ENCODE peak calls at places on chromosomes 1 and 21, in five cellular contexts. One of them, this sample, is unnamed.

GRCh38 chr1:234533975-234534876 is 55.2 kb upstream of the TARBP1 start:
- DNase-seq in tibial artery: peak; percentile 99
- DNase-seq in adrenal gland: peak; percentile 96
- DNase-seq in colonic mucosa: peak; percentile 79
- DNase-seq in lower lobe of right lung: peak; percentile 87
- DNase-seq in this sample: peak; percentile 98

GRCh38 chr1:94602802-94603625 is 61.5 kb upstream of the F3 start:
- DNase-seq in tibial artery: no peak
- DNase-seq in adrenal gland: no peak
- DNase-seq in colonic mucosa: no peak
- DNase-seq in lower lobe of right lung: no peak
- DNase-seq in this sample: no peak

GRCh38 chr1:41890841-41891311 is 27.8 kb downstream of the HIVEP3 start:
- DNase-seq in tibial artery: no peak
- DNase-seq in adrenal gland: peak; percentile 78
- DNase-seq in colonic mucosa: no peak
- DNase-seq in lower lobe of right lung: no peak
- DNase-seq in this sample: no peak

GRCh38 chr1:247118946-247119446 is 14.8 kb upstream of the ZNF669 start:
- DNase-seq in tibial artery: no peak
- DNase-seq in adrenal gland: no peak
- DNase-seq in colonic mucosa: no peak
- DNase-seq in lower lobe of right lung: no peak
- DNase-seq in this sample: no peak

GRCh38 chr1:78281580-78281979 is 209.2 kb upstream of the PTGFR start:
- DNase-seq in tibial artery: no peak
- DNase-seq in adrenal gland: no peak
- DNase-seq in colonic mucosa: no peak
- DNase-seq in lower lobe of right lung: no peak
- DNase-seq in this sample: no peak

GRCh38 chr1:204259196-204259595 is 45.4 kb upstream of the GOLT1A start:
- DNase-seq in tibial artery: no peak
- DNase-seq in adrenal gland: no peak
- DNase-seq in colonic mucosa: no peak
- DNase-seq in lower lobe of right lung: no peak
- DNase-seq in this sample: no peak

GRCh38 chr1:94501426-94501825 is 40.1 kb downstream of the F3 start:
- DNase-seq in tibial artery: no peak
- DNase-seq in adrenal gland: no peak
- DNase-seq in colonic mucosa: no peak
- DNase-seq in lower lobe of right lung: no peak
- DNase-seq in this sample: no peak

GRCh38 chr21:38817371-38818335 is 11.9 kb downstream of the ETS2 start:
- DNase-seq in tibial artery: no peak
- DNase-seq in adrenal gland: peak; percentile 56
- DNase-seq in colonic mucosa: no peak
- DNase-seq in lower lobe of right lung: no peak
- DNase-seq in this sample: no peak

GRCh38 chr1:218473527-218473926 is 128.4 kb downstream of the TGFB2 start:
- DNase-seq in tibial artery: no peak
- DNase-seq in adrenal gland: no peak
- DNase-seq in colonic mucosa: no peak
- DNase-seq in lower lobe of right lung: no peak
- DNase-seq in this sample: no peak

GRCh38 chr1:30782361-30783243 is 25.0 kb upstream of the LAPTM5 start:
- DNase-seq in tibial artery: peak; percentile 47
- DNase-seq in adrenal gland: peak; percentile 74
- DNase-seq in colonic mucosa: peak; percentile 75
- DNase-seq in lower lobe of right lung: peak; percentile 81
- DNase-seq in this sample: no peak

GRCh38 chr1:27488523-27489138 is 1.3 kb downstream of the WASF2 start:
- DNase-seq in tibial artery: peak; percentile 16
- DNase-seq in adrenal gland: no peak
- DNase-seq in colonic mucosa: peak; percentile 40
- DNase-seq in lower lobe of right lung: no peak
- DNase-seq in this sample: no peak

GRCh38 chr1:67280696-67281095 is 27.0 kb upstream of the IL12RB2 start:
- DNase-seq in tibial artery: no peak
- DNase-seq in adrenal gland: no peak
- DNase-seq in colonic mucosa: no peak
- DNase-seq in lower lobe of right lung: no peak
- DNase-seq in this sample: no peak

GRCh38 chr1:186443638-186444037 is 17.3 kb downstream of the PDC start:
- DNase-seq in tibial artery: no peak
- DNase-seq in adrenal gland: no peak
- DNase-seq in colonic mucosa: no peak
- DNase-seq in lower lobe of right lung: no peak
- DNase-seq in this sample: no peak
- H3K27ac ChIP-seq in tibial artery: no peak overlapping the region
- H3K27ac ChIP-seq in adrenal gland: no peak overlapping the region
- H3K27ac ChIP-seq in colonic mucosa: no peak overlapping the region
- H3K27ac ChIP-seq in lower lobe of right lung: no peak overlapping the region
- H3K27ac ChIP-seq in this sample: no peak overlapping the region

DNA sequence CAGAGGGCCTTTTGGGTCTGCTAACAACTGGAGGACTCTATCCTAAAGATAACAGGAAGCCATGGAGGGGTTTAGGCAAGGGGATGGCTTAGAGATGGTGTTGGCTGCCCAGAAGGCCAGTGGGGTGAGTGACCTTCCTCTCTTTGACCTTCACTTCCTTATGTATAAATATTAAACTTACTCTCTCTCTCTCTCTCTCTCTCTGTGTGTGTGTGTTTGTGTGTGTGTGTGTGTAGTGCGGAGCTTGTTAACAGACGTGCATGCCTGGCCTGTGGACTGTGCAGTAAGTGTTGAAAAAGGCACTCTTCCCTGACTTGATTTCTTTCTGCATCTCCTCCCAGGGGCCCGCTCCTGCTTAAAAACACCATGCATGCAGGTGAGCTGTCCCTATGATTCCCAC is 10.0 kb downstream of the MROH7 start:
- DNase-seq in tibial artery: no peak
- DNase-seq in adrenal gland: no peak
- DNase-seq in colonic mucosa: no peak
- DNase-seq in lower lobe of right lung: no peak
- DNase-seq in this sample: no peak
- H3K27me3 ChIP-seq in tibial artery: no peaks in the 10 kb centered on the region
- H3K27me3 ChIP-seq in adrenal gland: no peaks in the 10 kb centered on the region
- H3K27me3 ChIP-seq in colonic mucosa: no peaks in the 10 kb centered on the region
- H3K27me3 ChIP-seq in lower lobe of right lung: no peaks in the 10 kb centered on the region
- H3K27me3 ChIP-seq in this sample: no peaks in the 10 kb centered on the region

GRCh38 chr1:230104395-230105244 is 37.6 kb downstream of the GALNT2 start:
- DNase-seq in tibial artery: peak; percentile 99
- DNase-seq in adrenal gland: peak; percentile 99
- DNase-seq in colonic mucosa: peak; percentile 93
- DNase-seq in lower lobe of right lung: peak; percentile 97
- DNase-seq in this sample: peak; percentile 98
- H3K4me3 ChIP-seq in tibial artery: peak overlapping the region; percentile 4
- H3K4me3 ChIP-seq in adrenal gland: no peak overlapping the region
- H3K4me3 ChIP-seq in colonic mucosa: no peak overlapping the region
- H3K4me3 ChIP-seq in lower lobe of right lung: peak overlapping the region; percentile 30
- H3K4me3 ChIP-seq in this sample: peak overlapping the region; percentile 3

GRCh38 chr1:169105087-169105433 is 1.4 kb upstream of the ATP1B1 start:
- DNase-seq in tibial artery: no peak
- DNase-seq in adrenal gland: no peak
- DNase-seq in colonic mucosa: no peak
- DNase-seq in lower lobe of right lung: no peak
- DNase-seq in this sample: no peak
- H3K27ac ChIP-seq in tibial artery: peak overlapping the region; percentile 74
- H3K27ac ChIP-seq in adrenal gland: no peak overlapping the region
- H3K27ac ChIP-seq in colonic mucosa: peak overlapping the region; percentile 92
- H3K27ac ChIP-seq in lower lobe of right lung: peak overlapping the region; percentile 91
- H3K27ac ChIP-seq in this sample: peak overlapping the region; percentile 91

GRCh38 chr1:183323849-183324683 is 94.1 kb downstream of the NMNAT2 start:
- DNase-seq in tibial artery: no peak
- DNase-seq in adrenal gland: no peak
- DNase-seq in colonic mucosa: no peak
- DNase-seq in lower lobe of right lung: no peak
- DNase-seq in this sample: no peak
- H3K27me3 ChIP-seq in tibial artery: no peaks in the 10 kb centered on the region
- H3K27me3 ChIP-seq in adrenal gland: no peaks in the 10 kb centered on the region
- H3K27me3 ChIP-seq in colonic mucosa: no peaks in the 10 kb centered on the region
- H3K27me3 ChIP-seq in lower lobe of right lung: no peaks in the 10 kb centered on the region
- H3K27me3 ChIP-seq in this sample: no peaks in the 10 kb centered on the region

DNA sequence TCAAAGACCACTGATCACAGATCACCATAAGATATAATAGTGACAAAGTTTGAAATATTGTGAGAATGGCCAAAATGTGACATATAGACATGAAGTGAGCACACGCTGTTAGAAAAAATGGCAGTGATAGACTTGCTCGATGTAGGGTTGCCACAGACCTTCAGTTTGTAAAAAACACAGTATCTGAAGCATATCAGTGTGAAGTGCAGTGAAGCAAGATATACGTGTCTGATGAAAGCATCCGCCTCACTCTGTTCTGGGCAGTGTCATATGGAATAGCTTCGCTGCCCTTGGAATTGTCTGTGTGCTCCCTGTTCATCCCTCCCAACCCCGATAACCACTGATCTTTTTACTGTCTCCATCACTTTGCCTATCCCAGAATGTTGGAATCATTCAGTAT is 50.7 kb downstream of the GALNT2 start:
- DNase-seq in tibial artery: no peak
- DNase-seq in adrenal gland: no peak
- DNase-seq in colonic mucosa: no peak
- DNase-seq in lower lobe of right lung: no peak
- DNase-seq in this sample: no peak
- H3K4me3 ChIP-seq in tibial artery: no peak overlapping the region
- H3K4me3 ChIP-seq in adrenal gland: no peak overlapping the region
- H3K4me3 ChIP-seq in colonic mucosa: no peak overlapping the region
- H3K4me3 ChIP-seq in lower lobe of right lung: no peak overlapping the region
- H3K4me3 ChIP-seq in this sample: no peak overlapping the region

GRCh38 chr21:33844890-33845205 is 70.8 kb downstream of the ATP5PO start:
- DNase-seq in tibial artery: no peak
- DNase-seq in adrenal gland: no peak
- DNase-seq in colonic mucosa: no peak
- DNase-seq in lower lobe of right lung: no peak
- DNase-seq in this sample: no peak
- H3K27ac ChIP-seq in tibial artery: no peak overlapping the region
- H3K27ac ChIP-seq in adrenal gland: peak overlapping the region; percentile 70
- H3K27ac ChIP-seq in colonic mucosa: no peak overlapping the region
- H3K27ac ChIP-seq in lower lobe of right lung: no peak overlapping the region
- H3K27ac ChIP-seq in this sample: no peak overlapping the region